ENCODE peak calls at places on chromosomes 12 and 14, in five cellular contexts. C is omental fat pad; I is stimulated activated CD8-positive, alpha-beta memory T cell treated with anti-CD3 and anti-CD28 coated beads, Interleukin-4, amount 100 ng/mL, for 24 hours; T is memory B cell; O is psoas muscle. V is an unnamed sample.

GRCh38 chr14:65019944-65020566 is 33.4 kb downstream of the FNTB start:
- DNase-seq in C (no peak), I (no peak), T (no peak), O (no peak), V (no peak)

GRCh38 chr12:131404705-131405104 is 306.2 kb upstream of the SFSWAP start:
- DNase-seq in C (no peak), I (no peak), T (no peak), O (no peak), V (no peak)

GRCh38 chr14:104735830-104736642 is 12.0 kb downstream of the ADSS1 start:
- DNase-seq in C (no peak), I (no peak), T (no peak), O (peak; percentile 97), V (no peak)

GRCh38 chr12:62438098-62438692 is 28.4 kb upstream of the MON2 start:
- DNase-seq in C (no peak), I (no peak), T (peak; percentile 28), O (no peak), V (peak; percentile 52)

GRCh38 chr14:105314287-105315185 is at the start of gene PACS2:
- DNase-seq in C (no peak), I (peak; percentile 64), T (peak; percentile 81), O (peak; percentile 88), V (peak; percentile 90)

GRCh38 chr12:75260316-75260715 is 50.7 kb upstream of the KCNC2 start:
- DNase-seq in C (no peak), I (no peak), T (no peak), O (no peak), V (no peak)

GRCh38 chr12:120012067-120012621 is 23.1 kb downstream of the BICDL1 start:
- DNase-seq in C (no peak), I (peak; percentile 39), T (peak; percentile 20), O (no peak), V (peak; percentile 84)

GRCh38 chr12:122730215-122731014 is at the start of gene HCAR1:
- DNase-seq in C (no peak), I (no peak), T (no peak), O (no peak), V (no peak)

GRCh38 chr12:93740721-93741120 is 63.5 kb downstream of the CRADD start:
- DNase-seq in C (no peak), I (no peak), T (no peak), O (no peak), V (no peak)

GRCh38 chr12:89247541-89247942 is 104.8 kb downstream of the DUSP6 start:
- DNase-seq in C (no peak), I (no peak), T (no peak), O (no peak), V (no peak)

GRCh38 chr12:15044461-15044860 is 71.6 kb downstream of the PDE6H start:
- DNase-seq in C (no peak), I (no peak), T (no peak), O (no peak), V (no peak)

GRCh38 chr14:85531594-85532391 is 1.8 kb downstream of the FLRT2 start:
- DNase-seq in C (no peak), I (no peak), T (no peak), O (peak; percentile 79), V (no peak)

GRCh38 chr12:77553976-77554619 is 276.6 kb upstream of the NAV3 start:
- DNase-seq in C (no peak), I (no peak), T (no peak), O (no peak), V (no peak)

GRCh38 chr14:98622208-98623051 is 649.6 kb downstream of the BCL11B start:
- DNase-seq in C (no peak), I (no peak), T (no peak), O (no peak), V (no peak)